ENCODE peak calls at places on chromosomes 12 and 14, in eight cellular contexts. E is HCT116, P is transverse colon, L is prostate gland, B is endothelial cell of umbilical vein, U is sigmoid colon, M is Panc1, D is H1. I is an unnamed sample.

GRCh38 chr14:68463705-68464104 is 329.2 kb downstream of the ZFP36L1 start:
- DNase-seq in L (no peak), D (no peak), M (no peak), B (no peak), U (no peak), E (no peak), P (no peak), I (no peak)

GRCh38 chr12:95114766-95115450 is 41.5 kb upstream of the NR2C1 start:
- DNase-seq in M (no peak), E (no peak), U (no peak), L (no peak), D (no peak), P (no peak), B (no peak), I (no peak)

GRCh38 chr12:20601668-20602280 is 93.4 kb upstream of the SLCO1C1 start:
- DNase-seq in L (no peak), U (no peak), D (no peak), E (peak), M (no peak), P (no peak), B (peak), I (no peak)

GRCh38 chr12:32151552-32151951 is 44.9 kb downstream of the BICD1 start:
- DNase-seq in B (no peak), E (no peak), M (no peak), L (no peak), U (no peak), P (no peak), D (no peak), I (no peak)

GRCh38 chr14:65303185-65303901 is 109.2 kb upstream of the FUT8 start:
- DNase-seq in B (no peak), P (no peak), M (no peak), D (no peak), E (no peak), L (no peak), U (no peak), I (no peak)

GRCh38 chr12:110165540-110166159 is 41.5 kb downstream of the IFT81 start:
- DNase-seq in M (no peak), E (no peak), B (no peak), L (no peak), U (no peak), D (no peak), P (no peak), I (no peak)

GRCh38 chr12:3380200-3381020 is 110.6 kb upstream of the PRMT8 start:
- DNase-seq in D (peak), M (no peak), B (no peak), U (no peak), E (no peak), P (no peak), L (no peak), I (no peak)

GRCh38 chr14:74988131-74988530 is 14.6 kb upstream of the EIF2B2 start:
- DNase-seq in B (peak), U (no peak), L (no peak), P (no peak), E (peak), M (no peak), D (no peak), I (no peak)

GRCh38 chr12:86914716-86915115 is 658.5 kb upstream of the MGAT4C start:
- DNase-seq in D (no peak), B (peak), U (no peak), P (no peak), L (no peak), E (peak), M (peak), I (peak)

GRCh38 chr12:52942056-52942913 is 6.6 kb upstream of the KRT18 start:
- DNase-seq in D (no peak), P (peak), E (no peak), L (no peak), M (no peak), B (no peak), U (no peak), I (no peak)

GRCh38 chr12:75511116-75512048 is at the start of gene KRR1:
- DNase-seq in B (peak), U (peak), E (peak), M (peak), D (peak), P (peak), L (peak), I (peak)

GRCh38 chr12:110913119-110914056 is 7.0 kb downstream of the MYL2 start:
- DNase-seq in E (no peak), L (no peak), B (no peak), P (no peak), D (no peak), U (no peak), M (no peak), I (no peak)

GRCh38 chr12:47223848-47224213 is 144.1 kb upstream of the AMIGO2 start:
- DNase-seq in B (peak), L (no peak), D (no peak), P (peak), E (no peak), M (no peak), U (no peak), I (no peak)

GRCh38 chr12:90280033-90280432 is 571.4 kb upstream of the ATP2B1 start:
- DNase-seq in B (no peak), M (no peak), L (no peak), P (no peak), U (no peak), E (no peak), D (no peak), I (no peak)

GRCh38 chr12:113747048-113747447 is 219.1 kb downstream of the RBM19 start:
- DNase-seq in D (no peak), E (no peak), U (no peak), M (no peak), B (no peak), L (no peak), P (no peak), I (no peak)

GRCh38 chr14:59356298-59356697 is 108.9 kb downstream of the GPR135 start:
- DNase-seq in E (no peak), D (no peak), M (no peak), U (no peak), B (no peak), P (no peak), L (no peak), I (no peak)

GRCh38 chr14:54691525-54692260 is 124.8 kb downstream of the SAMD4A start:
- DNase-seq in M (peak), P (peak), B (peak), E (peak), U (peak), D (peak), L (peak), I (peak)

GRCh38 chr14:105492051-105492965 is 1.3 kb downstream of the TEDC1 start:
- DNase-seq in L (no peak), M (no peak), D (no peak), P (no peak), B (no peak), E (no peak), U (peak), I (no peak)

GRCh38 chr12:92899388-92900001 is 29.6 kb downstream of the EEA1 start:
- DNase-seq in B (peak), M (peak), U (peak), L (peak), P (peak), D (no peak), E (peak), I (peak)

GRCh38 chr12:59928416-59928815 is 332.6 kb downstream of the SLC16A7 start:
- DNase-seq in P (no peak), B (no peak), D (no peak), L (no peak), E (no peak), U (no peak), M (no peak), I (no peak)

GRCh38 chr12:11758087-11758837 is 108.8 kb downstream of the ETV6 start:
- DNase-seq in P (no peak), B (no peak), D (no peak), M (no peak), L (no peak), U (no peak), E (no peak), I (no peak)

GRCh38 chr14:37078131-37078530 is 94.3 kb downstream of the SLC25A21 start:
- DNase-seq in B (no peak), D (no peak), M (no peak), L (no peak), P (no peak), E (no peak), U (no peak), I (no peak)

GRCh38 chr12:1421091-1421902 is 173.1 kb downstream of the FBXL14 start:
- DNase-seq in D (no peak), M (no peak), E (no peak), L (no peak), P (no peak), B (no peak), U (no peak), I (peak)

GRCh38 chr14:24674204-24674970 is 40.4 kb upstream of the GZMB start:
- DNase-seq in P (no peak), U (no peak), M (no peak), L (no peak), B (no peak), E (no peak), D (no peak), I (no peak)

GRCh38 chr14:76644875-76645518 is 116.3 kb upstream of the VASH1 start:
- DNase-seq in M (no peak), L (peak), E (peak), B (peak), D (peak), P (no peak), U (peak), I (peak)

GRCh38 chr12:6936642-6937480 is 6.8 kb upstream of the RNU7-1 start:
- DNase-seq in U (no peak), E (no peak), B (no peak), M (no peak), L (no peak), D (peak), P (no peak), I (no peak)

GRCh38 chr12:6939187-6939540 is 4.5 kb upstream of the RNU7-1 start:
- DNase-seq in D (no peak), M (no peak), E (no peak), L (no peak), B (no peak), U (no peak), P (no peak), I (no peak)

GRCh38 chr12:6936378-6936638 is 7.3 kb upstream of the RNU7-1 start:
- DNase-seq in M (no peak), U (no peak), P (no peak), B (no peak), L (no peak), D (no peak), E (no peak), I (no peak)

GRCh38 chr12:6937481-6938352 is 5.9 kb upstream of the RNU7-1 start:
- DNase-seq in B (peak), D (peak), L (peak), E (peak), P (peak), M (peak), U (peak), I (peak)

DNA sequence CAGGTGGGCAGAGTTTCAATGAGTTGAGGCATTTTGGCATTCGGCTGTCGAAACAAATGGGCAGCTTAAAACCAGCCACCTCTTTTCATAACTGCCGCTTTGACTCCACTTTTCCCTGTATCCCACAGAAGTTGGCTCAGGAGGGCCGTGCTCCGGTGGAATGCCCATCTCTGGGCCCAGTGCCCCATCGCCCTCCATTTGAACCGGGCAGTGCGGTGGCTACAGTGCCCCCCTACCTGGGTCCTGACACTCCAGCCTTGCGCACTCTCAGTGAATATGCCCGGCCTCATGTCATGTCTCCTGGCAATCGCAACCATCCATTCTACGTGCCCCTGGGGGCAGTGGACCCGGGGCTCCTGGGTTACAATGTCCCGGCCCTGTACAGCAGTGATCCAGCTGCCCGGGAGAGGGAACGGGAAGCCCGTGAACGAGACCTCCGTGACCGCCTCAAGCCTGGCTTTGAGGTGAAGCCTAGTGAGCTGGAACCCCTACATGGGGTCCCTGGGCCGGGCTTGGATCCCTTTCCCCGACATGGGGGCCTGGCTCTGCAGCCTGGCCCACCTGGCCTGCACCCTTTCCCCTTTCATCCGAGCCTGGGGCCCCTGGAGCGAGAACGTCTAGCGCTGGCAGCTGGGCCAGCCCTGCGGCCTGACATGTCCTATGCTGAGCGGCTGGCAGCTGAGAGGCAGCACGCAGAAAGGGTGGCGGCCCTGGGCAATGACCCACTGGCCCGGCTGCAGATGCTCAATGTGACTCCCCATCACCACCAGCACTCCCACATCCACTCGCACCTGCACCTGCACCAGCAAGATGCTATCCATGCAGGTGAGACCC is 5.0 kb upstream of the RNU7-1 start:
- DNase-seq in M (no peak), D (no peak), L (no peak), E (no peak), U (no peak), P (no peak), B (no peak), I (no peak)
- TF ChIP-seq POLR2AphosphoS5 in M (peak), D (peak), L (no peak), E (peak), U (peak), P (no peak), B (no peak), I (no peak)

GRCh38 chr12:57606016-57606311 is 1.3 kb downstream of the DTX3 start:
- DNase-seq in L (no peak), B (no peak), E (no peak), P (no peak), M (no peak), U (no peak), D (no peak), I (no peak)
- H3K27ac ChIP-seq in L (no peak), B (no peak), E (no peak), P (peak), M (no peak), U (peak), D (no peak), I (no peak)

GRCh38 chr12:40031965-40032364 is 73.9 kb downstream of the SLC2A13 start:
- DNase-seq in P (no peak), L (no peak), B (no peak), M (no peak), D (no peak), E (no peak), U (no peak), I (no peak)
- H3K4me3 ChIP-seq in P (no peak), L (no peak), B (no peak), M (no peak), D (no peak), E (no peak), U (no peak), I (no peak)

GRCh38 chr12:100165356-100165755 is 22.7 kb upstream of the BLTP3B start:
- DNase-seq in D (no peak), M (no peak), L (no peak), P (no peak), B (no peak), E (no peak), U (no peak), I (no peak)
- TF ChIP-seq POLR2AphosphoS5 in D (no peak), M (no peak), L (no peak), P (no peak), B (no peak), E (no peak), U (no peak), I (no peak)

DNA sequence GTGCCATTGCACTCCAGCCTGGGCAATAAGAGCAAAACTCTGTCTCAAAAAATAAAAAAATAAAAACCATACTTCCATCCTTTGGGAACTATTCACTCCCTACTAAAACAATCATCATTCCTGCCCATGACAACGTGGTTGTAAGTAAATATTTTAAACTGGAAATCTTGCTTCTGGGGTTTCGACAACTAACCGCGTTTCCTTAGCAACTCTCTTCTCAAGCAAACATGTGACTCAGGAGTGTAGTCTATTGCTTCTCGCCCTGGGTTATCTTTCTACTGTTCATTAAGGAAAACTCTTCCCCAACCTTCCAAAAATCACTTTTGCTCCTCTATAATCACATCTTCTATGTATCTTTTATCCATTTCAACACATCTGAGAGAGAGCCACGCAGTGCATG is 21.8 kb downstream of the APPL2 start:
- DNase-seq in L (peak), B (no peak), M (no peak), U (no peak), E (no peak), D (no peak), P (no peak), I (no peak)
- H3K27ac ChIP-seq in L (peak), B (peak), M (no peak), U (no peak), E (no peak), D (no peak), P (peak), I (no peak)

GRCh38 chr12:124391340-124392261 is 96.7 kb downstream of the RFLNA start:
- DNase-seq in E (peak), P (peak), B (peak), D (no peak), L (no peak), M (no peak), U (peak), I (peak)
- H3K4me3 ChIP-seq in E (peak), P (no peak), B (no peak), D (no peak), L (no peak), M (no peak), U (peak), I (peak)

I was measured in HL-60.